ENCODE peak calls at places on chromosome 4, in four cellular contexts. E, W, N and R are unnamed samples. For H3K9me3, the result is how much of the 10 kb centered on the place peaks cover.

GRCh38 chr4:62683799-62684566 is 1483.9 kb downstream of the ADGRL3 start:
- DNase-seq in N (no peak), W (no peak), E (no peak), R (no peak)

GRCh38 chr4:113584407-113585150 is 177.0 kb downstream of the CAMK2D start:
- DNase-seq in N (peak), W (no peak), E (peak), R (peak)

GRCh38 chr4:183798921-183799307 is 106.2 kb upstream of the STOX2 start:
- DNase-seq in E (no peak), W (no peak), N (no peak), R (no peak)

GRCh38 chr4:86963697-86964096 is 28.9 kb downstream of the AFF1 start:
- DNase-seq in W (no peak), E (no peak), N (no peak), R (no peak)

GRCh38 chr4:42390622-42391355 is 6.5 kb upstream of the SHISA3 start:
- DNase-seq in N (no peak), W (no peak), E (no peak), R (no peak)

GRCh38 chr4:53640576-53641459 is 49.5 kb upstream of the LNX1 start:
- DNase-seq in E (peak), W (no peak), N (no peak), R (peak)

GRCh38 chr4:74583757-74584156 is 138.8 kb downstream of the AREG start:
- DNase-seq in E (peak), W (no peak), N (no peak), R (no peak)

GRCh38 chr4:102614801-102615200 is 113.6 kb downstream of the NFKB1 start:
- DNase-seq in W (no peak), E (no peak), N (no peak), R (no peak)

GRCh38 chr4:140388015-140388414 is 14.6 kb downstream of the SCOC start:
- DNase-seq in E (no peak), N (no peak), W (no peak), R (no peak)

GRCh38 chr4:6008092-6008551 is 10.1 kb downstream of the C4orf50 start:
- DNase-seq in E (no peak), N (no peak), W (no peak), R (peak)

GRCh38 chr4:134313591-134313990 is 112.0 kb upstream of the PABPC4L start:
- DNase-seq in E (no peak), N (no peak), W (no peak), R (no peak)

GRCh38 chr4:2570036-2570435 is 33.6 kb downstream of the FAM193A start:
- DNase-seq in W (no peak), N (no peak), E (no peak), R (no peak)
- H3K4me3 ChIP-seq in W (no peak), N (no peak), E (no peak), R (no peak)

GRCh38 chr4:107894138-107894603 is 37.2 kb upstream of the CYP2U1 start:
- DNase-seq in E (no peak), N (no peak), W (no peak), R (no peak)

GRCh38 chr4:107890779-107891178 is 40.6 kb upstream of the CYP2U1 start:
- DNase-seq in E (no peak), N (no peak), W (no peak), R (no peak)

GRCh38 chr4:107888237-107888636 is 43.1 kb upstream of the CYP2U1 start:
- DNase-seq in N (no peak), W (no peak), E (no peak), R (no peak)

GRCh38 chr4:107893171-107894137 is 37.9 kb upstream of the CYP2U1 start:
- DNase-seq in W (no peak), N (no peak), E (peak), R (no peak)

DNA sequence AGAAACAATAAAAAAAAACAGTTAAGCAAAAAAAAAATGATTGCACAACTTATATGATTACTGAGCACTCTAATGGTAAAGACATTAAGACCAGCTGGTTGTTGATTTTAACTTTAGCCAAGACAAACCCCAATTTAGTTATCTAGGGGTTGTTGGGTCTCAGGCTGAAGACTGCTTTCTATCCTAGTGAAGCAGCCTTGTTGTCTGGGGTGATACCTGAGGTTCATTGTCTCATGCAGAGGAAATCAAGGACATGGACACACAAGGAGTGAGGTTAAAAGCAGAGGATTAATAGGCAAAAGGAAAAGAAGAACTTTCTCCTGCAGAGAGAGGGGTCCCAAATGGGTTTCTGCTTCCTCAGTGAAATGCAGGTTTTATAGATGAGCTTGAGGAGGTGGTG is 40.0 kb upstream of the CYP2U1 start:
- DNase-seq in E (no peak), N (no peak), W (no peak), R (no peak)
- H3K9me3 ChIP-seq in E (under half), N (under half), W (under half), R (under half)

GRCh38 chr4:115871596-115871995 is 758.2 kb upstream of the NDST4 start:
- DNase-seq in E (no peak), W (no peak), N (no peak), R (no peak)
- H3K4me3 ChIP-seq in E (no peak), W (no peak), N (no peak), R (no peak)

DNA sequence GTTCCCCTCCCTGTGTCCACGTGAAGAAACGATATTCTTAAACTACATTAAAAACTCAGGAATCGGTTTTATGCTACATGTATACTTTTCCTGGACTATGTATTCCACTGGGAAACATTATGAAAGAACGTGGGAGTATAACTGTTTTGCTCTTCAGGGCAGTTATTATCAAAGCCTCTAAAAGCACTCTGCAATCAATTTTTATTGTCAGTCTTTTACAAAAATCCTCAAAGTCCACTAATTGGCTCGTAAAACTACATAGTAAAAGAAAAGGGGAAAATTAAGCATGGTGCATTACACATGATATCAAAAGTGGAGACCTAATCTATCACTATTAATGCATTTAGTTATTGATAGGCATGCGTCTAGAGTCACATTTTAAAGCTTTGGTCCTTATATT is 11.4 kb upstream of the CFAP299 start:
- DNase-seq in N (no peak), E (no peak), W (no peak), R (no peak)
- H3K9me3 ChIP-seq in N (under half), E (under half), W (under half), R (under half)

DNA sequence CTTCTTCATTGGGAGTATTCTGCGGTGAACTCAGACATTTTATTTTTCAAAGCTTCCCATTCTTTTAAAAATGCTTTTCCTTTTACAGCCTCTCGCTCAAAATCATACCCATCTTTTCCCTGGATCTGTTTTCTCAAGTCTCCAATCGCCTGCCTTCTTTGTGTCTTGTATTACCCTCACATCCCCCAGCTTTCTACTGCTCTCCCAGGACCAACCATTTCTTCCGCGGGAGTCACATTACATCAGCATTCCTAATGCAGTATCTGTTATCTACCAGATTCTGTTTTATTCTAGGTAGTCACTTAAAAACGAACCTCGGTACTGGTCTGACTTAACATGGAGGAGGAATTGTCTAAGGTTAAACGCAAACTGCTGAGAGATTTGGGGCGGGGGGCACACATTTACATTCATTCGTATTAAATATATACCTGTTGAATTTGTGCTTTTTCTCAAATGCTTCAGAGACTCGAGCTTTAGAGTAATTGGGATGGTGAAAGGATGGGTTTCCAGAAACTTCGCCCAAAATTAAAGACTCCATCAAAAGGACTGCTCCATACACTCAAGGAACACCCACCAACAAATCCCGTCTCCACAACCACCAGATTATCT is 493 bp upstream of the UCHL1 start:
- DNase-seq in W (no peak), N (no peak), E (peak), R (no peak)
- H3K4me3 ChIP-seq in W (peak), N (peak), E (peak), R (peak)

GRCh38 chr4:21320034-21320433 is 619.8 kb downstream of the PACRGL start:
- DNase-seq in E (no peak), N (no peak), W (no peak), R (no peak)
- H3K9me3 ChIP-seq in E (under half), N (under half), W (under half), R (under half)

GRCh38 chr4:26028793-26029511 is 114.9 kb downstream of the SMIM20 start:
- DNase-seq in E (peak), W (peak), N (peak), R (no peak)
- H3K4me3 ChIP-seq in E (no peak), W (no peak), N (no peak), R (no peak)

GRCh38 chr4:71830-72229 is 18.7 kb downstream of the ZNF595 start:
- DNase-seq in E (no peak), N (no peak), W (no peak), R (no peak)
- H3K9me3 ChIP-seq in E (under half), N (under half), W (under half), R (under half)

DNA sequence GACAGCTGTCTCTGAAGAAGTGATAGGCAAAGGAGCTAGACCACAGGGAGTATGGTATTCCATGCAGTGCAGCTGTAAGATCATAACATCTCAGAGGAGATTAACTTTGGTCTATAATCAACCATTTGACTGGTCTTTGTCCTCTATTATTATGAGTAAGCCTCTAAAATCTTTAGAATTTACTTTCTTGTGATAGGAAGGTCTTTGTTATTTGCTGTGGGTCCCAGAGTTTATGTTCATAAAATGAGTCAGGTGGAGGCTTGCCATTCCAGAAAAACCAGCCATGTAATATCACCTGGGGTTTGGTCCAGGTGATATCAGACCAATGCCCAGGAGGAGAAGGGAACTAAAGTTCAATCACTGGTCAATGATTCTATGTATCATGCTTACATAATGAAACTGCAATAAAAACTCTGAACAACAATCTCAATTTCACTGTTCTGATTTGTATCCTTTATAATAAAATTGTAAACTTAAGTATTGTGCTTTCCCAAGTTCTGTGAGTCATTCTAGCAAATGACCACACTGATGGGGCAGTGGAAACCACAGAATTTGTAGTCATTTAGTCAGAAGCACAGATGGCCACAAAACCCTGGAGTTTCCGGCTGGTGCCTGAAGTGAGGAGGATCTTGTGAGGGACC is 239.6 kb upstream of the TRAM1L1 start:
- DNase-seq in N (no peak), W (no peak), E (peak), R (no peak)
- H3K4me3 ChIP-seq in N (no peak), W (no peak), E (no peak), R (no peak)